ENCODE peak calls at places on chromosomes 13 and 19, in four cellular contexts. A, I, R and T are unnamed samples.

GRCh38 chr19:44851427-44851826 is 5.3 kb downstream of the NECTIN2 start:
- DNase-seq in I (no peak), R (no peak), A (no peak), T (no peak)

GRCh38 chr19:872266-872951 is 12.9 kb downstream of the CFD start:
- DNase-seq in I (peak), R (no peak), A (peak), T (peak)

GRCh38 chr19:16527971-16528521 is 14.2 kb downstream of the CHERP start:
- DNase-seq in A (peak), R (no peak), I (peak), T (peak)

GRCh38 chr19:49231389-49231788 is 73.8 kb downstream of the TRPM4 start:
- DNase-seq in A (no peak), R (no peak), I (no peak), T (no peak)

GRCh38 chr13:102983496-102983895 is 82.7 kb downstream of the SLC10A2 start:
- DNase-seq in A (no peak), R (no peak), I (no peak), T (peak)

GRCh38 chr13:78137404-78138142 is 218.9 kb upstream of the EDNRB start:
- DNase-seq in A (peak), I (peak), R (peak), T (peak)

GRCh38 chr13:40377783-40378182 is 288.7 kb downstream of the FOXO1 start:
- DNase-seq in I (no peak), A (peak), R (no peak), T (peak)

GRCh38 chr13:40589285-40590109 is 76.9 kb downstream of the FOXO1 start:
- DNase-seq in A (peak), R (no peak), I (peak), T (peak)

GRCh38 chr13:54705738-54706137 is 1677.1 kb downstream of the OLFM4 start:
- DNase-seq in A (no peak), I (no peak), R (no peak), T (no peak)

GRCh38 chr13:19927117-19927734 is 31.3 kb upstream of the ZMYM2 start:
- DNase-seq in A (peak), I (no peak), R (no peak), T (no peak)

GRCh38 chr13:72638059-72638815 is 89.2 kb downstream of the MZT1 start:
- DNase-seq in R (no peak), I (no peak), A (no peak), T (peak)

GRCh38 chr19:33398361-33399060 is 25.0 kb downstream of the CEBPG start:
- DNase-seq in A (no peak), I (no peak), R (no peak), T (no peak)

GRCh38 chr19:18857223-18857622 is 25.5 kb downstream of the UPF1 start:
- DNase-seq in A (no peak), R (no peak), I (no peak), T (no peak)

GRCh38 chr13:44088911-44089851 is 209.5 kb downstream of the LACC1 start:
- DNase-seq in R (no peak), A (no peak), I (no peak), T (no peak)

GRCh38 chr19:3586707-3587346 is 1.5 kb downstream of the GIPC3 start:
- DNase-seq in I (no peak), R (no peak), A (no peak), T (no peak)

GRCh38 chr19:7857727-7858701 is 16.2 kb downstream of the PRR36 start:
- DNase-seq in A (no peak), I (peak), R (no peak), T (no peak)

GRCh38 chr19:17718988-17719711 is at the start of gene MAP1S:
- DNase-seq in R (peak), I (peak), A (peak), T (peak)

GRCh38 chr13:51618626-51619025 is 34.4 kb downstream of the WDFY2 start:
- DNase-seq in I (no peak), A (peak), R (no peak), T (no peak)

GRCh38 chr19:27529158-27529557 is 1683.8 kb downstream of the UQCRFS1 start:
- DNase-seq in A (no peak), R (no peak), I (no peak), T (no peak)

GRCh38 chr19:16442386-16443276 is 29.1 kb downstream of the EPS15L1 start:
- DNase-seq in R (no peak), A (no peak), I (peak), T (no peak)